ENCODE peak calls at places on chromosomes 13 and 19, in five cellular contexts. U is Peyer's patch, V is upper lobe of left lung, G is heart left ventricle, N is K562. O is an unnamed sample.
A peak's percentile ranks its signal among the peaks of the same experiment; 100 is the strongest.

GRCh38 chr13:29496241-29496712 is 99.2 kb downstream of the SLC7A1 start:
- DNase-seq in G (peak; percentile 71), N (no peak), U (peak; percentile 62), V (peak; percentile 47), O (peak; percentile 82)

GRCh38 chr13:94858856-94859811 is 146.8 kb upstream of the SOX21 start:
- DNase-seq in G (peak; percentile 86), U (no peak), V (peak; percentile 30), N (no peak), O (peak; percentile 83)

GRCh38 chr19:17172624-17173345 is 42.4 kb upstream of the USE1 start:
- DNase-seq in V (peak; percentile 75), G (no peak), N (no peak), U (no peak), O (no peak)

GRCh38 chr19:57813919-57814504 is 701 bp downstream of the ZNF552 start:
- DNase-seq in G (no peak), V (no peak), U (no peak), N (peak; percentile 23), O (no peak)

GRCh38 chr13:112447761-112448603 is 71.8 kb downstream of the SPACA7 start:
- DNase-seq in N (no peak), U (no peak), V (no peak), G (no peak), O (peak; percentile 59)

GRCh38 chr13:70816853-70817252 is 708.6 kb upstream of the KLHL1 start:
- DNase-seq in G (no peak), N (no peak), V (no peak), U (no peak), O (no peak)

GRCh38 chr13:105105471-105105870 is 1430.0 kb downstream of the EFNB2 start:
- DNase-seq in U (no peak), N (no peak), G (no peak), V (no peak), O (no peak)

GRCh38 chr19:54133312-54133956 is 4.1 kb upstream of the CNOT3 start:
- DNase-seq in V (no peak), N (no peak), G (no peak), U (no peak), O (no peak)

GRCh38 chr13:112260108-112261055 is 115.8 kb upstream of the SPACA7 start:
- DNase-seq in U (no peak), N (no peak), V (peak; percentile 33), G (no peak), O (no peak)

GRCh38 chr13:113064534-113065405 is 40.8 kb upstream of the F7 start:
- DNase-seq in N (peak; percentile 53), V (no peak), G (no peak), U (no peak), O (peak; percentile 6)

GRCh38 chr13:34347784-34348573 is 530.0 kb downstream of the RFC3 start:
- DNase-seq in N (no peak), G (peak; percentile 25), U (no peak), V (no peak), O (no peak)

GRCh38 chr19:32404213-32404938 is 1.2 kb upstream of the DPY19L3 start:
- DNase-seq in N (no peak), V (peak; percentile 55), G (no peak), U (no peak), O (peak; percentile 81)

GRCh38 chr19:36987091-36987490 is 71.0 kb downstream of the ZNF568 start:
- DNase-seq in N (no peak), G (no peak), U (no peak), V (no peak), O (no peak)

GRCh38 chr13:63605962-63606361 is 2190.3 kb upstream of the PCDH20 start:
- DNase-seq in G (no peak), U (no peak), V (no peak), N (no peak), O (no peak)

GRCh38 chr13:105213512-105213911 is 1322.0 kb downstream of the EFNB2 start:
- DNase-seq in N (no peak), V (no peak), U (no peak), G (no peak), O (no peak)

GRCh38 chr13:102461302-102461701 is 59.5 kb upstream of the FGF14 start:
- DNase-seq in V (no peak), N (no peak), U (no peak), G (no peak), O (no peak)

GRCh38 chr19:40443930-40444180 is 280 bp downstream of the SERTAD3 start:
- DNase-seq in V (no peak), N (no peak), G (no peak), U (no peak), O (no peak)

GRCh38 chr19:3471954-3472655 is 8.2 kb downstream of the SMIM24 start:
- DNase-seq in G (peak; percentile 48), U (no peak), N (peak; percentile 78), V (peak; percentile 89), O (no peak)

GRCh38 chr13:51874651-51875050 is 12.9 kb downstream of the CCDC70 start:
- DNase-seq in V (no peak), G (no peak), U (no peak), N (no peak), O (no peak)

GRCh38 chr13:74867460-74867859 is 614.5 kb downstream of the TBC1D4 start:
- DNase-seq in V (no peak), N (no peak), U (no peak), G (no peak), O (no peak)

GRCh38 chr19:42306646-42307045 is 4.2 kb upstream of the PAFAH1B3 start:
- DNase-seq in U (no peak), V (peak; percentile 71), G (no peak), N (peak; percentile 51), O (no peak)

GRCh38 chr19:42303101-42303464 is 659 bp upstream of the PAFAH1B3 start:
- DNase-seq in U (no peak), G (no peak), N (peak; percentile 23), V (no peak), O (no peak)

GRCh38 chr19:42303876-42304275 is 1.5 kb upstream of the PAFAH1B3 start:
- DNase-seq in U (no peak), V (no peak), G (no peak), N (no peak), O (no peak)

GRCh38 chr19:42297034-42297433 is 4.9 kb upstream of the PRR19 start:
- DNase-seq in U (no peak), G (no peak), V (no peak), N (no peak), O (no peak)

GRCh38 chr19:42301646-42302204 is at the start of gene PRR19:
- DNase-seq in U (peak; percentile 39), G (no peak), V (no peak), N (peak; percentile 74), O (no peak)
- H3K4me3 ChIP-seq in U (peak within 1 kb of the TSS; percentile 58), G (peak within 1 kb of the TSS; percentile 62), V (peak within 1 kb of the TSS; percentile 74), N (peak within 1 kb of the TSS; percentile 66), O (peak within 1 kb of the TSS; percentile 85)

DNA sequence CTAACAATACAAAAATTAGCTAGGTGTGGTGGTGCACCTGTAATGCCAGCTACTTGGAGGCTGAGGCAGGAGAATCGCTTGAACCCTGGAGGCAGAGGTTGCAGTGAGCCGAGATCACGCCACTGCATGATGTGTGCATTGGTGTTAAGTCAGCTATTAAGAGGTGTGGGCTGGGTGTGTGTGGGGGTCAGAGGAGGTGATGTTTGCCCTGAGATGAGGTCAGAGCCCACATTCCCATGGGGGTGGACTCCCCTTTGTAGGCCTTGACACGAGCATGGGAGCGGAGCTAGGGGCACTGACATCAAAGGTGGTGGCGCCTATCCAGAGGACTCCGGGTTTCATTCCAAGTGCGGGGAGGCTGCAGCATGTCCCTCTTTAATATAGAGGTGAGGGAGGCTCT is 34.6 kb upstream of the LDLR start:
- DNase-seq in N (no peak), V (no peak), U (no peak), G (no peak), O (no peak)
- H3K27ac ChIP-seq in N (no peak overlapping the region), V (no peak overlapping the region), U (no peak overlapping the region), G (no peak overlapping the region), O (no peak overlapping the region)

GRCh38 chr13:53357582-53357981 is 329.0 kb downstream of the OLFM4 start:
- DNase-seq in V (no peak), G (no peak), N (no peak), U (no peak), O (no peak)
- TF ChIP-seq POLR2A in V (no peak), G (no peak), N (no peak), U (no peak), O (no peak)

GRCh38 chr19:51916167-51916566 is 11.1 kb upstream of the ZNF613 start:
- DNase-seq in V (no peak), G (no peak), N (no peak), U (no peak), O (no peak)

GRCh38 chr19:51915324-51915867 is 10.6 kb upstream of the ZNF649 start:
- DNase-seq in U (no peak), N (no peak), V (no peak), G (no peak), O (no peak)

GRCh38 chr19:51921949-51922348 is 5.3 kb upstream of the ZNF613 start:
- DNase-seq in U (no peak), G (no peak), V (no peak), N (no peak), O (no peak)

GRCh38 chr19:51919606-51920005 is 7.7 kb upstream of the ZNF613 start:
- DNase-seq in N (no peak), G (no peak), V (no peak), U (no peak), O (no peak)
- H3K4me3 ChIP-seq in N (no peak overlapping the region), G (no peak overlapping the region), V (no peak overlapping the region), U (no peak overlapping the region), O (no peak overlapping the region)

GRCh38 chr19:46970815-46971214 is 48.8 kb upstream of the NPAS1 start:
- DNase-seq in G (peak; percentile 84), V (no peak), U (no peak), N (no peak), O (no peak)

GRCh38 chr19:46972301-46972700 is 47.3 kb upstream of the NPAS1 start:
- DNase-seq in G (peak; percentile 67), N (no peak), V (no peak), U (no peak), O (no peak)

GRCh38 chr19:46962030-46962570 is 57.5 kb upstream of the NPAS1 start:
- DNase-seq in G (no peak), U (no peak), N (no peak), V (no peak), O (no peak)

GRCh38 chr19:46963093-46963734 is 56.4 kb upstream of the NPAS1 start:
- DNase-seq in V (no peak), N (no peak), U (no peak), G (no peak), O (no peak)

GRCh38 chr19:46967578-46968018 is 52.0 kb upstream of the NPAS1 start:
- DNase-seq in V (no peak), N (no peak), U (peak; percentile 34), G (peak; percentile 90), O (no peak)
- H3K27ac ChIP-seq in V (peak overlapping the region; percentile 19), N (no peak overlapping the region), U (peak overlapping the region; percentile 14), G (peak overlapping the region; percentile 81), O (no peak overlapping the region)

GRCh38 chr19:48966541-48967345 is 1.6 kb downstream of the FTL start:
- DNase-seq in U (no peak), G (no peak), N (no peak), V (peak; percentile 52), O (peak; percentile 84)
- TF ChIP-seq POLR2A in U (no peak), G (no peak), N (no peak), V (no peak), O (peak; percentile 2)

O was measured in spleen.